ENCODE peak calls at places on chromosome 4, in five cellular contexts. H is K562, O is GM12878, L is H1, Z is HepG2. U is an unnamed sample. For H3K4me1, the result is how much of the 10 kb centered on the place peaks cover.

GRCh38 chr4:39383690-39384089 is 17.5 kb upstream of the RFC1 start:
- DNase-seq in H (no peak), O (no peak), L (no peak), Z (peak), U (no peak)

GRCh38 chr4:7127591-7127990 is 59.7 kb upstream of the GRPEL1 start:
- DNase-seq in H (no peak), O (no peak), L (no peak), Z (no peak), U (no peak)

GRCh38 chr4:81490761-81491160 is 19.1 kb upstream of the RASGEF1B start:
- DNase-seq in H (no peak), O (no peak), L (no peak), Z (no peak), U (no peak)

GRCh38 chr4:121658125-121658524 is 38.7 kb downstream of the ANXA5 start:
- DNase-seq in H (no peak), O (no peak), L (no peak), Z (no peak), U (no peak)

GRCh38 chr4:82614868-82615449 is 53.2 kb upstream of the TMEM150C start:
- DNase-seq in H (no peak), O (no peak), L (no peak), Z (no peak), U (no peak)

GRCh38 chr4:54229631-54230478 is 762 bp downstream of the PDGFRA start:
- DNase-seq in H (no peak), O (no peak), L (no peak), Z (no peak), U (no peak)

GRCh38 chr4:130424211-130424610 is 1328.3 kb downstream of the C4orf33 start:
- DNase-seq in H (no peak), O (no peak), L (no peak), Z (no peak), U (no peak)

GRCh38 chr4:170374770-170375169 is 285.0 kb upstream of the AADAT start:
- DNase-seq in H (peak), O (no peak), L (peak), Z (peak), U (peak)

GRCh38 chr4:25107827-25108516 is 52.3 kb downstream of the SEPSECS start:
- DNase-seq in H (no peak), O (no peak), L (no peak), Z (peak), U (no peak)

DNA sequence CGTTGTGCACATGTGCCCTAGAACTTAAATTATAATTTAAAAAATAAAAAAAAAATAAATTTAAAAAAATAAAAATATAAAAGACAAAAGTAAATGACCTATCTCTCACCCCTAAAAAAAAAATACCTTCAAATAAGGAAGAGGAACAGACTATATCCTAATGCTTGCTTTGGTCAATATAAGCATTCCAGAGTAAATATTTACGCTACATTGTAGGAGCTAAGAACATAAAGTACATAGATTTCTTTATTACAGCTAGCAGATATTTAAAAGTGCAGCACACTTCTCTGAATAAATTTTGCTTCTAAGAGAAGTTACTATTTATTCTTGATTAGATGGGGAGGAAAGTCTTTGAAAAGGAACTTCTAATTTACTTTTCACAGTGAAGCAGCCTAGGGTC is 24.5 kb upstream of the UGT2B11 start:
- DNase-seq in H (no peak), O (no peak), L (no peak), Z (no peak), U (no peak)
- TF ChIP-seq CHD2 in H (no peak), O (no peak), L (no peak), Z (no peak), U (no peak)

DNA sequence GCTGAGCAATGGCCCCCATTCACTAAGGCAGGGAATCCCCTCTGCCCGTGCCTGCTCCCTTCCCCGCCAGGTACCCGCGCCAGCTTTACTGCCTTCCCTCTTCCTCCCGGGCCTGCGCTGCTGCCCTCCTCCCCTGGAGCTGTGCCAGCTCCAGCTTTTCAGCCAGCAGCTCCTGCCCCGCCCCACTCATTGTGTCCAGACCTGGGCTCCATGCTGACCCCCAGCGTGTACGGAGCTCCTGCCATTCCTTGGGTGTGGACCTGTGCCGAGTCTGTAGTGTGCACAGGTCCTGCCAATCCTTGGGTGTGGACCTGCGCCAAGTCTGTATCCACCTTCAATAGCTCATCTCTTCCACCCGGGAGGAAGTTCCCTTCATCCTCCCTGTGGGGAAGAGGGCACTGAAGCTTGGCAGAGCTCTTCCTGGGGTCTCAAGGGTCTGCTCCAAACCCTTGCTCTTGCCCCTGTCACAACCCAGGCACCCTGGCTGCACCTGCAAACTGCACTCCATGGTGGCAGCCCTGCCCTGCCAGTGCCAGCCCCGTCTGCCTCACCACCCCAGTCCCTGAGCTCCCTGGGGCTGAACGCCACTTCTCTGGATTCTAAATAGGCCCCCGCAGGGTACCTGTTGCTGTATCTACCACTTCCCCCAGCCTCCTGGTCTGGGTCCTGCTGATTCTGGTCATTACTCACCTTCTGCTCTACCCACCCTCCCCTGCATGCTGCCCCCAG is 63.9 kb downstream of the TRMT44 start:
- DNase-seq in H (no peak), O (no peak), L (no peak), Z (peak), U (no peak)
- H3K4me1 ChIP-seq in H (under half), O (under half), L (under half), Z (under half), U (under half)

GRCh38 chr4:139556071-139556734 is at the start of gene SETD7:
- DNase-seq in H (peak), O (no peak), L (peak), Z (no peak), U (peak)

GRCh38 chr4:139558235-139559094 is 2.4 kb upstream of the SETD7 start:
- DNase-seq in H (no peak), O (no peak), L (no peak), Z (no peak), U (no peak)

GRCh38 chr4:139557506-139558110 is 1.6 kb upstream of the SETD7 start:
- DNase-seq in H (no peak), O (no peak), L (no peak), Z (no peak), U (no peak)

GRCh38 chr4:139555705-139556070 is 331 bp downstream of the SETD7 start:
- DNase-seq in H (no peak), O (no peak), L (no peak), Z (no peak), U (no peak)

DNA sequence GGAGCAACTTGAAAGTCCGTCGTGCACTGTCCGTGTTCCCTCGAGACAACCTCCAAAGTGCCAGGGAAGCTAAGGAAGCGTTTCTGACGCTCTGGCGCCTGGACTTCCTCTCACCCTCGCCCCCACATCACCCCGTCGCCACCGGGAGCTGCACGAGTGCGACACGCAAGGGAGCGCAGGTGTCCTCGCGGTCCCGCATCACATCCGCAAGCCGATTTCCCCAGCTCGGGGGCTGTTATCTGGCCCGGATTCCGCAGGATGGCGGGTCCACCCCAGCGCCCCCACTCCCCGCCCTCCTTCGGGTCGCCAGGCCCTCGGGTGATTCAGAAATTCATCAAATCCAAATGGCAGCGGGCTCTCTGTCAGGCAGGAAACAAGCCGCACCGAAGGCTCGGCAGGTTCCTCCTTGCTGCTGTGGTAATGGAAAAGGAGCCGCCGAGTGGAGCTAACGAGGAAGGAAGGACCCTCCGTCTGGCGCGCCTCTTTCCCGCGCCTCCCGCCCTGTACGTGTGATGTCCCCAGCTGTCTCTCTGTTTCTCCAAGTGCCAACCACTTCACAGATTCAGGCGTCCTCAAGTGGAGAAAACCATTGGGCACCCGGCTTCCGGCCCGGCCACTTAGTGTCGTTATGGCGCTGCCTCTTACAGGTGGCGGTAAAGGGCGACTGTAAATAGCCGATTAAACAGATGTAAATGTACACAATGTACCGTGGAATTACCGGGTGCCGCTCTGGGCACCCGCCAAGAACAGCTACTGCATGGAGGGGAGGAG is 901 bp upstream of the SETD7 start:
- DNase-seq in H (no peak), O (no peak), L (no peak), Z (no peak), U (peak)
- TF ChIP-seq POLR2A in H (no peak), O (no peak), L (no peak), Z (no peak), U (no peak)

GRCh38 chr4:11842620-11843263 is 414.0 kb upstream of the HS3ST1 start:
- DNase-seq in H (no peak), O (no peak), L (no peak), Z (no peak), U (no peak)

GRCh38 chr4:11843927-11844326 is 415.2 kb upstream of the HS3ST1 start:
- DNase-seq in H (no peak), O (no peak), L (no peak), Z (no peak), U (no peak)

GRCh38 chr4:11843340-11843739 is 414.6 kb upstream of the HS3ST1 start:
- DNase-seq in H (no peak), O (no peak), L (no peak), Z (no peak), U (no peak)

GRCh38 chr4:11847161-11847560 is 418.5 kb upstream of the HS3ST1 start:
- DNase-seq in H (no peak), O (no peak), L (no peak), Z (no peak), U (no peak)
- TF ChIP-seq CHD2 in H (no peak), O (no peak), L (no peak), Z (no peak), U (no peak)

GRCh38 chr4:41535911-41536361 is 2.0 kb upstream of the LIMCH1 start:
- DNase-seq in H (no peak), O (no peak), L (no peak), Z (no peak), U (no peak)

GRCh38 chr4:41539711-41540110 is 1.8 kb downstream of the LIMCH1 start:
- DNase-seq in H (no peak), O (no peak), L (no peak), Z (no peak), U (no peak)

GRCh38 chr4:41538887-41539498 is 1.0 kb downstream of the LIMCH1 start:
- DNase-seq in H (no peak), O (no peak), L (no peak), Z (no peak), U (no peak)

GRCh38 chr4:41537267-41537890 is 578 bp upstream of the LIMCH1 start:
- DNase-seq in H (no peak), O (no peak), L (no peak), Z (no peak), U (no peak)

GRCh38 chr4:41538017-41538733 is at the start of gene LIMCH1:
- DNase-seq in H (no peak), O (no peak), L (peak), Z (no peak), U (peak)
- H3K4me1 ChIP-seq in H (under half), O (under half), L (under half), Z (under half), U (half or more)

GRCh38 chr4:105710678-105711077 is 2.1 kb downstream of the GSTCD start:
- DNase-seq in H (no peak), O (no peak), L (no peak), Z (no peak), U (no peak)

GRCh38 chr4:105710012-105710600 is 1.5 kb downstream of the GSTCD start:
- DNase-seq in H (no peak), O (no peak), L (no peak), Z (no peak), U (no peak)

GRCh38 chr4:105707783-105708182 is 706 bp downstream of the INTS12 start:
- DNase-seq in H (no peak), O (no peak), L (no peak), Z (no peak), U (no peak)

GRCh38 chr4:105709081-105709450 is 482 bp downstream of the GSTCD start:
- DNase-seq in H (peak), O (no peak), L (no peak), Z (peak), U (peak)

DNA sequence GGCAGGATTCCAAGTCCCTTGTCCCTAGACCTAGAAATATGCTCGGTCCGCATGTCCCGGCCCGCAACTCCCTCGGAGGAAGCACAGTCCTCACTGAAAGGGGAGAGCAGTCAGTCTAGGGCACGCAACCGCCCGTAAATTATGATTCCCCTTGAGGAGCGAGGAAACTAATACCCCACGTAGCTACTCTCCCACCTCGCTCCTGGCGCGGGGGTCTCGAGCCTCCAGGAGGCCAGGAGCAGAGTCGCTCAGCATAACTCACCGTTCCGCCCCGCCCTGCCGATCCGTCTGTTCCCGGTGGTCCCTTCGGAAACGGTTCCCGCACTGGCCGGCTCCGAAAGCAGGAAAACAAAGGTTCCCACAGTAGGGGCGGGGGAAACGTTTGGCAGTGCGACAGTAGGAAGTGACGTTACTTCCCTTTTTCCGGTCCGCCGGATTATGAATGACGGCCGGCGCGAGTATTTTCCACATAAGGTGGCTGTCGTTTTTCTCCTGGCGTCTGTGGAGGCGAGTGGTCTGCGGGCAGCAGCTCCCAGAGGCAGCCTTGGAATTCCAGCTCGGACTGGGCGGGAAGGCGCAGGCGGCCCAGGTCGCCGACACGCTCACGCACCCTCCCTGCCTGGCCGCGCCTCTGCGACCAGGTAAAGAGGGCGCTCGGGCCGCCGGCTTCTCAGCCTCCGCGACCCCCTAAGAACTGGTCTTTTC is at the start of the genes GSTCD and INTS12:
- DNase-seq in H (peak), O (peak), L (peak), Z (peak), U (peak)
- TF ChIP-seq POLR2A in H (peak), O (peak), L (peak), Z (peak), U (peak)